ENCODE peak calls at places on chromosomes 3 and 15, in four cellular contexts. One of them, this sample, is unnamed.

GRCh38 chr3:197335428-197336132 is 37.2 kb upstream of the DLG1 start:
- DNase-seq in CD8-positive, alpha-beta T cell: no peak
- DNase-seq in activated CD8-positive, alpha-beta memory T cell treated with anti-CD3 and anti-CD28 coated beads for 1 hour: no peak
- DNase-seq in sciatic nerve: peak
- DNase-seq in this sample: no peak

GRCh38 chr15:41417418-41417811 is 520 bp downstream of the RTF1 start:
- DNase-seq in sciatic nerve: peak
- DNase-seq in CD8-positive, alpha-beta T cell: no peak
- DNase-seq in activated CD8-positive, alpha-beta memory T cell treated with anti-CD3 and anti-CD28 coated beads for 1 hour: no peak
- DNase-seq in this sample: no peak

GRCh38 chr15:53591041-53591440 is 168.4 kb downstream of the WDR72 start:
- DNase-seq in sciatic nerve: no peak
- DNase-seq in CD8-positive, alpha-beta T cell: no peak
- DNase-seq in activated CD8-positive, alpha-beta memory T cell treated with anti-CD3 and anti-CD28 coated beads for 1 hour: no peak
- DNase-seq in this sample: no peak

GRCh38 chr3:142502187-142502985 is 54.5 kb upstream of the XRN1 start:
- DNase-seq in activated CD8-positive, alpha-beta memory T cell treated with anti-CD3 and anti-CD28 coated beads for 1 hour: no peak
- DNase-seq in sciatic nerve: no peak
- DNase-seq in CD8-positive, alpha-beta T cell: no peak
- DNase-seq in this sample: no peak

GRCh38 chr3:172082269-172082668 is 42.9 kb downstream of the FNDC3B start:
- DNase-seq in CD8-positive, alpha-beta T cell: no peak
- DNase-seq in activated CD8-positive, alpha-beta memory T cell treated with anti-CD3 and anti-CD28 coated beads for 1 hour: no peak
- DNase-seq in sciatic nerve: no peak
- DNase-seq in this sample: no peak

GRCh38 chr3:173644086-173645082 is 246.8 kb downstream of the NLGN1 start:
- DNase-seq in CD8-positive, alpha-beta T cell: no peak
- DNase-seq in activated CD8-positive, alpha-beta memory T cell treated with anti-CD3 and anti-CD28 coated beads for 1 hour: no peak
- DNase-seq in sciatic nerve: no peak
- DNase-seq in this sample: no peak

GRCh38 chr15:34621675-34622074 is 38.2 kb upstream of the GOLGA8B start:
- DNase-seq in activated CD8-positive, alpha-beta memory T cell treated with anti-CD3 and anti-CD28 coated beads for 1 hour: no peak
- DNase-seq in CD8-positive, alpha-beta T cell: no peak
- DNase-seq in sciatic nerve: no peak
- DNase-seq in this sample: no peak

GRCh38 chr3:10182950-10183349 is 18.2 kb downstream of the IRAK2 start:
- DNase-seq in sciatic nerve: no peak
- DNase-seq in activated CD8-positive, alpha-beta memory T cell treated with anti-CD3 and anti-CD28 coated beads for 1 hour: no peak
- DNase-seq in CD8-positive, alpha-beta T cell: no peak
- DNase-seq in this sample: no peak

GRCh38 chr3:166582231-166582630 is 745.0 kb upstream of the BCHE start:
- DNase-seq in sciatic nerve: no peak
- DNase-seq in CD8-positive, alpha-beta T cell: no peak
- DNase-seq in activated CD8-positive, alpha-beta memory T cell treated with anti-CD3 and anti-CD28 coated beads for 1 hour: no peak
- DNase-seq in this sample: no peak

GRCh38 chr15:95129589-95129988 is 898.2 kb downstream of the MCTP2 start:
- DNase-seq in CD8-positive, alpha-beta T cell: no peak
- DNase-seq in activated CD8-positive, alpha-beta memory T cell treated with anti-CD3 and anti-CD28 coated beads for 1 hour: no peak
- DNase-seq in sciatic nerve: peak
- DNase-seq in this sample: no peak

GRCh38 chr15:51547656-51548055 is 74.9 kb downstream of the DMXL2 start:
- DNase-seq in sciatic nerve: no peak
- DNase-seq in activated CD8-positive, alpha-beta memory T cell treated with anti-CD3 and anti-CD28 coated beads for 1 hour: no peak
- DNase-seq in CD8-positive, alpha-beta T cell: no peak
- DNase-seq in this sample: no peak

GRCh38 chr15:44584162-44584749 is 47.3 kb downstream of the EIF3J start:
- DNase-seq in sciatic nerve: no peak
- DNase-seq in activated CD8-positive, alpha-beta memory T cell treated with anti-CD3 and anti-CD28 coated beads for 1 hour: no peak
- DNase-seq in CD8-positive, alpha-beta T cell: peak
- DNase-seq in this sample: peak

GRCh38 chr3:108090066-108090700 is 648 bp downstream of the CD47 start:
- DNase-seq in activated CD8-positive, alpha-beta memory T cell treated with anti-CD3 and anti-CD28 coated beads for 1 hour: no peak
- DNase-seq in CD8-positive, alpha-beta T cell: peak
- DNase-seq in sciatic nerve: peak
- DNase-seq in this sample: peak

GRCh38 chr3:30347679-30348216 is 258.7 kb upstream of the TGFBR2 start:
- DNase-seq in CD8-positive, alpha-beta T cell: no peak
- DNase-seq in sciatic nerve: no peak
- DNase-seq in activated CD8-positive, alpha-beta memory T cell treated with anti-CD3 and anti-CD28 coated beads for 1 hour: no peak
- DNase-seq in this sample: no peak

GRCh38 chr3:24155291-24155690 is 210.2 kb downstream of the NR1D2 start:
- DNase-seq in CD8-positive, alpha-beta T cell: no peak
- DNase-seq in sciatic nerve: no peak
- DNase-seq in activated CD8-positive, alpha-beta memory T cell treated with anti-CD3 and anti-CD28 coated beads for 1 hour: no peak
- DNase-seq in this sample: no peak

GRCh38 chr3:47318921-47319320 is 36.2 kb downstream of the KLHL18 start:
- DNase-seq in sciatic nerve: no peak
- DNase-seq in activated CD8-positive, alpha-beta memory T cell treated with anti-CD3 and anti-CD28 coated beads for 1 hour: no peak
- DNase-seq in CD8-positive, alpha-beta T cell: no peak
- DNase-seq in this sample: no peak

GRCh38 chr15:75202251-75203016 is 752 bp downstream of the C15orf39 start:
- DNase-seq in sciatic nerve: peak
- DNase-seq in activated CD8-positive, alpha-beta memory T cell treated with anti-CD3 and anti-CD28 coated beads for 1 hour: peak
- DNase-seq in CD8-positive, alpha-beta T cell: peak
- DNase-seq in this sample: peak

GRCh38 chr3:123627673-123628670 is 43.1 kb upstream of the HACD2 start:
- DNase-seq in sciatic nerve: no peak
- DNase-seq in CD8-positive, alpha-beta T cell: no peak
- DNase-seq in activated CD8-positive, alpha-beta memory T cell treated with anti-CD3 and anti-CD28 coated beads for 1 hour: no peak
- DNase-seq in this sample: no peak

GRCh38 chr3:130700541-130700940 is 46.1 kb downstream of the PIK3R4 start:
- DNase-seq in CD8-positive, alpha-beta T cell: no peak
- DNase-seq in sciatic nerve: no peak
- DNase-seq in activated CD8-positive, alpha-beta memory T cell treated with anti-CD3 and anti-CD28 coated beads for 1 hour: no peak
- DNase-seq in this sample: no peak

GRCh38 chr15:34514251-34514760 is 69.1 kb downstream of the GOLGA8B start:
- DNase-seq in sciatic nerve: peak
- DNase-seq in CD8-positive, alpha-beta T cell: no peak
- DNase-seq in activated CD8-positive, alpha-beta memory T cell treated with anti-CD3 and anti-CD28 coated beads for 1 hour: no peak
- DNase-seq in this sample: peak

GRCh38 chr15:50828610-50829206 is 63.2 kb upstream of the SPPL2A start:
- DNase-seq in sciatic nerve: no peak
- DNase-seq in CD8-positive, alpha-beta T cell: no peak
- DNase-seq in activated CD8-positive, alpha-beta memory T cell treated with anti-CD3 and anti-CD28 coated beads for 1 hour: no peak
- DNase-seq in this sample: no peak

GRCh38 chr3:187931770-187932278 is 186.6 kb upstream of the BCL6 start:
- DNase-seq in activated CD8-positive, alpha-beta memory T cell treated with anti-CD3 and anti-CD28 coated beads for 1 hour: no peak
- DNase-seq in CD8-positive, alpha-beta T cell: no peak
- DNase-seq in sciatic nerve: no peak
- DNase-seq in this sample: no peak

GRCh38 chr3:54120657-54121403 is 1.5 kb upstream of the CACNA2D3 start:
- DNase-seq in CD8-positive, alpha-beta T cell: no peak
- DNase-seq in sciatic nerve: no peak
- DNase-seq in activated CD8-positive, alpha-beta memory T cell treated with anti-CD3 and anti-CD28 coated beads for 1 hour: no peak
- DNase-seq in this sample: no peak

GRCh38 chr3:170714562-170715535 is 129.0 kb upstream of the SLC7A14 start:
- DNase-seq in sciatic nerve: no peak
- DNase-seq in CD8-positive, alpha-beta T cell: no peak
- DNase-seq in activated CD8-positive, alpha-beta memory T cell treated with anti-CD3 and anti-CD28 coated beads for 1 hour: no peak
- DNase-seq in this sample: no peak

GRCh38 chr3:25235033-25235432 is 193.0 kb upstream of the RARB start:
- DNase-seq in activated CD8-positive, alpha-beta memory T cell treated with anti-CD3 and anti-CD28 coated beads for 1 hour: no peak
- DNase-seq in sciatic nerve: no peak
- DNase-seq in CD8-positive, alpha-beta T cell: no peak
- DNase-seq in this sample: no peak

GRCh38 chr3:72973031-72973723 is 23.4 kb upstream of the PPP4R2 start:
- DNase-seq in CD8-positive, alpha-beta T cell: no peak
- DNase-seq in activated CD8-positive, alpha-beta memory T cell treated with anti-CD3 and anti-CD28 coated beads for 1 hour: no peak
- DNase-seq in sciatic nerve: no peak
- DNase-seq in this sample: no peak

GRCh38 chr15:45662375-45662774 is 27.5 kb downstream of the SQOR start:
- DNase-seq in activated CD8-positive, alpha-beta memory T cell treated with anti-CD3 and anti-CD28 coated beads for 1 hour: no peak
- DNase-seq in CD8-positive, alpha-beta T cell: no peak
- DNase-seq in sciatic nerve: no peak
- DNase-seq in this sample: no peak

GRCh38 chr15:78449220-78449999 is 11.4 kb downstream of the IREB2 start:
- DNase-seq in sciatic nerve: no peak
- DNase-seq in CD8-positive, alpha-beta T cell: no peak
- DNase-seq in activated CD8-positive, alpha-beta memory T cell treated with anti-CD3 and anti-CD28 coated beads for 1 hour: no peak
- DNase-seq in this sample: no peak

GRCh38 chr3:125154800-125155269 is 57.7 kb downstream of the SLC12A8 start:
- DNase-seq in sciatic nerve: no peak
- DNase-seq in activated CD8-positive, alpha-beta memory T cell treated with anti-CD3 and anti-CD28 coated beads for 1 hour: no peak
- DNase-seq in CD8-positive, alpha-beta T cell: no peak
- DNase-seq in this sample: peak

GRCh38 chr3:6105187-6105586 is 755.7 kb upstream of the GRM7 start:
- DNase-seq in sciatic nerve: no peak
- DNase-seq in activated CD8-positive, alpha-beta memory T cell treated with anti-CD3 and anti-CD28 coated beads for 1 hour: no peak
- DNase-seq in CD8-positive, alpha-beta T cell: no peak
- DNase-seq in this sample: no peak

GRCh38 chr15:68644088-68644904 is 65.5 kb downstream of the CORO2B start:
- DNase-seq in activated CD8-positive, alpha-beta memory T cell treated with anti-CD3 and anti-CD28 coated beads for 1 hour: no peak
- DNase-seq in CD8-positive, alpha-beta T cell: no peak
- DNase-seq in sciatic nerve: peak
- DNase-seq in this sample: no peak

GRCh38 chr15:90871097-90871715 is 2.8 kb downstream of the FURIN start:
- DNase-seq in activated CD8-positive, alpha-beta memory T cell treated with anti-CD3 and anti-CD28 coated beads for 1 hour: no peak
- DNase-seq in sciatic nerve: no peak
- DNase-seq in CD8-positive, alpha-beta T cell: no peak
- DNase-seq in this sample: peak

GRCh38 chr3:195767792-195768191 is 43.9 kb downstream of the MUC4 start:
- DNase-seq in sciatic nerve: peak
- DNase-seq in activated CD8-positive, alpha-beta memory T cell treated with anti-CD3 and anti-CD28 coated beads for 1 hour: no peak
- DNase-seq in CD8-positive, alpha-beta T cell: no peak
- DNase-seq in this sample: no peak

GRCh38 chr3:43455233-43455632 is 166.6 kb downstream of the ANO10 start:
- DNase-seq in CD8-positive, alpha-beta T cell: no peak
- DNase-seq in activated CD8-positive, alpha-beta memory T cell treated with anti-CD3 and anti-CD28 coated beads for 1 hour: no peak
- DNase-seq in sciatic nerve: no peak
- DNase-seq in this sample: no peak

This sample was measured in immature natural killer cell.